ENCODE peak calls at places on chromosome 16, in nine cellular contexts. L, Y, H, G, E, N, K, F and P are unnamed samples.
A peak's percentile ranks its signal among the peaks of the same experiment; 100 is the strongest.

GRCh38 chr16:75139498-75139897 is 8.8 kb upstream of the ZFP1 start:
- DNase-seq in L (no peak), Y (no peak), H (no peak), G (no peak), E (no peak), N (no peak), K (no peak), F (no peak), P (no peak)

GRCh38 chr16:361872-362701 is 8.3 kb downstream of the MRPL28 start:
- DNase-seq in L (peak; percentile 69), Y (peak; percentile 43), H (peak; percentile 55), G (peak; percentile 54), E (peak; percentile 80), N (peak; percentile 77), K (peak; percentile 85), F (peak; percentile 84), P (peak; percentile 73)

GRCh38 chr16:82481455-82481854 is 145.3 kb upstream of the CDH13 start:
- DNase-seq in L (no peak), Y (peak; percentile 5), H (no peak), G (no peak), E (no peak), N (no peak), K (no peak), F (no peak), P (no peak)

GRCh38 chr16:19884021-19884485 is 595 bp downstream of the GPRC5B start:
- DNase-seq in L (peak; percentile 50), Y (no peak), H (no peak), G (peak; percentile 28), E (no peak), N (no peak), K (peak; percentile 38), F (peak; percentile 32), P (no peak)

GRCh38 chr16:4034963-4035362 is 81.3 kb downstream of the ADCY9 start:
- DNase-seq in L (no peak), Y (no peak), H (no peak), G (no peak), E (no peak), N (no peak), K (no peak), F (no peak), P (no peak)

GRCh38 chr16:87293990-87294389 is 23.2 kb downstream of the C16orf95 start:
- DNase-seq in L (no peak), Y (no peak), H (no peak), G (no peak), E (no peak), N (no peak), K (no peak), F (no peak), P (no peak)

GRCh38 chr16:49596119-49596518 is 222.5 kb downstream of the C16orf78 start:
- DNase-seq in L (no peak), Y (no peak), H (no peak), G (no peak), E (no peak), N (no peak), K (no peak), F (peak; percentile 21), P (no peak)

GRCh38 chr16:8850279-8850885 is 18.4 kb downstream of the CARHSP1 start:
- DNase-seq in L (no peak), Y (peak; percentile 87), H (peak; percentile 54), G (no peak), E (peak; percentile 77), N (no peak), K (no peak), F (no peak), P (peak; percentile 80)

GRCh38 chr16:4315185-4316102 is at the start of gene GLIS2:
- DNase-seq in L (peak; percentile 76), Y (no peak), H (no peak), G (no peak), E (peak; percentile 81), N (peak; percentile 26), K (peak; percentile 94), F (peak; percentile 73), P (peak; percentile 59)

GRCh38 chr16:86862596-86862995 is 284.2 kb downstream of the FOXL1 start:
- DNase-seq in L (peak; percentile 21), Y (no peak), H (peak; percentile 24), G (no peak), E (no peak), N (no peak), K (no peak), F (no peak), P (no peak)

GRCh38 chr16:58999751-59000150 is 265.6 kb upstream of the GOT2 start:
- DNase-seq in L (no peak), Y (no peak), H (no peak), G (no peak), E (no peak), N (no peak), K (no peak), F (no peak), P (no peak)

GRCh38 chr16:81403601-81404391 is 40.8 kb upstream of the CMIP start:
- DNase-seq in L (peak; percentile 69), Y (peak; percentile 50), H (peak; percentile 88), G (peak; percentile 72), E (peak; percentile 78), N (peak; percentile 88), K (peak; percentile 90), F (peak; percentile 93), P (peak; percentile 69)

GRCh38 chr16:65111306-65111705 is 10.6 kb downstream of the CDH11 start:
- DNase-seq in L (no peak), Y (no peak), H (no peak), G (no peak), E (no peak), N (no peak), K (no peak), F (no peak), P (no peak)

GRCh38 chr16:56950455-56950854 is 11.3 kb upstream of the CETP start:
- DNase-seq in L (no peak), Y (no peak), H (no peak), G (no peak), E (no peak), N (no peak), K (no peak), F (no peak), P (no peak)

GRCh38 chr16:78984887-78985464 is 615.6 kb downstream of the MAF start:
- DNase-seq in L (no peak), Y (no peak), H (no peak), G (no peak), E (no peak), N (no peak), K (peak; percentile 51), F (no peak), P (no peak)

GRCh38 chr16:11064846-11065245 is 120.5 kb downstream of the CLEC16A start:
- DNase-seq in L (no peak), Y (no peak), H (no peak), G (no peak), E (no peak), N (no peak), K (no peak), F (no peak), P (no peak)

GRCh38 chr16:11066231-11066870 is 122.0 kb downstream of the CLEC16A start:
- DNase-seq in L (no peak), Y (no peak), H (no peak), G (no peak), E (no peak), N (no peak), K (no peak), F (no peak), P (no peak)

GRCh38 chr16:11061629-11062270 is 117.4 kb downstream of the CLEC16A start:
- DNase-seq in L (no peak), Y (no peak), H (no peak), G (no peak), E (no peak), N (no peak), K (no peak), F (no peak), P (no peak)

GRCh38 chr16:11064202-11064540 is 119.8 kb downstream of the CLEC16A start:
- DNase-seq in L (no peak), Y (no peak), H (no peak), G (no peak), E (no peak), N (no peak), K (no peak), F (no peak), P (no peak)

DNA sequence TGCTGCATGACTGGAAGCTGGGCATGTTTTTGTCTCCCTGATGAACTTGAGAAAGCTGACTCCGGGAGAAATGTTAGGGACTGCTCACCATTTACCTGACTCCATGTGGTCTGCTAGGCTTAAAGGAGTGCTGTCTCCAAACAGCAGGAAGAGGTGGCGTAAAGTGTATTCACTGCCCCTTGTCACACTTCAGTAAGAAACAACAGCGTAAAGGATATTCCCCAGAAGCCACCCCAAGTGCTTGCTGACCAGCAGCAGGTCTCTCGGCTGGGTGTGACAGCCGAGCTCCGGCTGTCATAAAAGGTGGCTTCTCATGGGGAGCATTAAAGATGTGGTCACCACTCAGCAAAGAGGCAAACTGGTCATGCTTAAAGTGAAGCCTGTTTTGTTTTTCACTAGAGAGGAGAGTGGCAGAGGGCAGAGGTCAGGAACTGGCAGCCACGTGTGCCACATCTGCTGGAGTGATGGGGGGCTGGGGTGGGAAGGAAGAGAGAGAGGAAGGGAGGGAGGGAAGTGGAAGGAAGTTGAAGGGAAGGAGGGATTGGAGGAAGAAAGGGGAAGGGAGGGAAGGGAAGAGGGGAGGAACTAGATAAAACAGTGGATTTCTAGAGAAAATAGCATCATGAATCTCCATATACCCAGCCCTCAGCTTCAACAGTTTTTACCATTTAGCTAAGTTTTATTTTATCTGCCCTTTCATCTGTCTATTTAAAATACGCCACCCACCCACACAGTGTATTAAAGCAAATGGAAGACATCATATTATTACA is 119.3 kb downstream of the CLEC16A start:
- DNase-seq in L (no peak), Y (no peak), H (no peak), G (no peak), E (no peak), N (no peak), K (peak; percentile 40), F (no peak), P (no peak)
- TF ChIP-seq CTCF in L (no peak), Y (no peak), H (no peak), G (no peak), E (no peak), N (no peak), K (no peak), F (no peak), P (no peak)

GRCh38 chr16:54447606-54448440 is 161.2 kb upstream of the IRX3 start:
- DNase-seq in L (no peak), Y (peak; percentile 87), H (no peak), G (no peak), E (peak; percentile 91), N (no peak), K (no peak), F (no peak), P (peak; percentile 84)
- H3K27ac ChIP-seq in L (no peak overlapping the region), Y (no peak overlapping the region), H (no peak overlapping the region), G (no peak overlapping the region), E (peak overlapping the region; percentile 89), N (no peak overlapping the region), K (no peak overlapping the region), F (no peak overlapping the region), P (no peak overlapping the region)

GRCh38 chr16:60989592-60989991 is 1046.6 kb downstream of the CDH8 start:
- DNase-seq in L (no peak), Y (no peak), H (no peak), G (no peak), E (no peak), N (no peak), K (no peak), F (no peak), P (no peak)

GRCh38 chr16:60991886-60992285 is 1044.4 kb downstream of the CDH8 start:
- DNase-seq in L (no peak), Y (no peak), H (no peak), G (no peak), E (no peak), N (no peak), K (no peak), F (no peak), P (no peak)
- TF ChIP-seq CTCF in L (no peak), Y (no peak), H (no peak), G (no peak), E (no peak), N (no peak), K (no peak), F (no peak), P (no peak)

GRCh38 chr16:89482824-89483220 is 7.5 kb downstream of the ANKRD11 start:
- DNase-seq in L (no peak), Y (no peak), H (no peak), G (no peak), E (no peak), N (no peak), K (no peak), F (no peak), P (no peak)
- H3K27ac ChIP-seq in L (peak overlapping the region; percentile 13), Y (peak overlapping the region; percentile 34), H (peak overlapping the region; percentile 6), G (no peak overlapping the region), E (peak overlapping the region; percentile 69), N (no peak overlapping the region), K (no peak overlapping the region), F (no peak overlapping the region), P (no peak overlapping the region)